ENCODE peak calls at places on chromosome 18, in four cellular contexts. O, Y, W and Q are unnamed samples.
A peak's percentile ranks its signal among the peaks of the same experiment; 100 is the strongest.

GRCh38 chr18:57579928-57580327 is 6.6 kb downstream of the FECH start:
- DNase-seq in O (no peak), Y (no peak), W (no peak), Q (no peak)

GRCh38 chr18:34222025-34222395 is 2.7 kb downstream of the NOL4 start:
- DNase-seq in Y (no peak), W (no peak), O (no peak), Q (peak; percentile 39)

GRCh38 chr18:54416459-54416858 is 58.8 kb downstream of the C18orf54 start:
- DNase-seq in O (no peak), W (no peak), Y (no peak), Q (no peak)

GRCh38 chr18:55790296-55790695 is 202.3 kb upstream of the TCF4 start:
- DNase-seq in Y (no peak), W (no peak), O (no peak), Q (no peak)

GRCh38 chr18:55982992-55983391 is 395.0 kb upstream of the TCF4 start:
- DNase-seq in Y (no peak), O (no peak), W (no peak), Q (no peak)

GRCh38 chr18:60295776-60296175 is 76.8 kb downstream of the MC4R start:
- DNase-seq in O (no peak), Y (no peak), W (no peak), Q (no peak)

GRCh38 chr18:50853863-50854271 is 25.1 kb upstream of the ME2 start:
- DNase-seq in O (no peak), Y (no peak), W (no peak), Q (no peak)

GRCh38 chr18:63892544-63892943 is 5.0 kb downstream of the SERPINB2 start:
- DNase-seq in W (no peak), O (no peak), Y (no peak), Q (no peak)

GRCh38 chr18:64409511-64409910 is 260.6 kb upstream of the LINC00305 start:
- DNase-seq in Y (no peak), W (no peak), O (no peak), Q (peak; percentile 1)

GRCh38 chr18:54466248-54467005 is 108.7 kb downstream of the C18orf54 start:
- DNase-seq in W (no peak), O (no peak), Y (no peak), Q (no peak)

GRCh38 chr18:31058897-31059296 is 16.4 kb upstream of the DSC3 start:
- DNase-seq in O (no peak), W (no peak), Y (no peak), Q (no peak)

GRCh38 chr18:21181763-21182162 is 60.3 kb upstream of the GREB1L start:
- DNase-seq in O (no peak), Y (no peak), W (no peak), Q (no peak)

GRCh38 chr18:36757081-36757480 is 71.7 kb downstream of the TPGS2 start:
- DNase-seq in O (no peak), W (no peak), Y (no peak), Q (peak; percentile 23)

GRCh38 chr18:76494541-76495403 is at the start of gene ZNF516:
- DNase-seq in O (peak; percentile 70), W (peak; percentile 80), Y (peak; percentile 68), Q (no peak)

GRCh38 chr18:53991805-53992204 is 232.7 kb downstream of the MBD2 start:
- DNase-seq in O (no peak), Y (no peak), W (no peak), Q (no peak)

GRCh38 chr18:75249672-75250470 is 39.3 kb downstream of the TSHZ1 start:
- DNase-seq in Y (peak; percentile 27), W (no peak), O (no peak), Q (no peak)